ENCODE peak calls at places on chromosome 9, in six cellular contexts. One of them, this sample, is unnamed.

GRCh38 chr9:105341784-105342183 is 97.3 kb downstream of the SLC44A1 start:
- DNase-seq in cardiac fibroblast: peak
- DNase-seq in foreskin fibroblast: peak
- DNase-seq in lower leg skin: no peak
- DNase-seq in IMR-90: peak
- DNase-seq in vagina: no peak
- DNase-seq in this sample: no peak

GRCh38 chr9:31445960-31446359 is 938.5 kb upstream of the ACO1 start:
- DNase-seq in lower leg skin: no peak
- DNase-seq in vagina: no peak
- DNase-seq in foreskin fibroblast: no peak
- DNase-seq in cardiac fibroblast: no peak
- DNase-seq in IMR-90: no peak
- DNase-seq in this sample: no peak

GRCh38 chr9:18233776-18234445 is 240.0 kb upstream of the ADAMTSL1 start:
- DNase-seq in IMR-90: no peak
- DNase-seq in vagina: no peak
- DNase-seq in cardiac fibroblast: no peak
- DNase-seq in lower leg skin: no peak
- DNase-seq in foreskin fibroblast: no peak
- DNase-seq in this sample: no peak

GRCh38 chr9:13728121-13728520 is 448.6 kb upstream of the MPDZ start:
- DNase-seq in foreskin fibroblast: no peak
- DNase-seq in lower leg skin: no peak
- DNase-seq in vagina: no peak
- DNase-seq in cardiac fibroblast: no peak
- DNase-seq in IMR-90: no peak
- DNase-seq in this sample: no peak

GRCh38 chr9:121499427-121500164 is at the start of gene GGTA1:
- DNase-seq in cardiac fibroblast: peak
- DNase-seq in vagina: no peak
- DNase-seq in lower leg skin: peak
- DNase-seq in foreskin fibroblast: peak
- DNase-seq in IMR-90: peak
- DNase-seq in this sample: peak

GRCh38 chr9:16871358-16872151 is 1.1 kb upstream of the BNC2 start:
- DNase-seq in IMR-90: peak
- DNase-seq in foreskin fibroblast: peak
- DNase-seq in cardiac fibroblast: peak
- DNase-seq in lower leg skin: peak
- DNase-seq in vagina: no peak
- DNase-seq in this sample: peak

GRCh38 chr9:93589688-93590087 is 13.3 kb downstream of the PHF2 start:
- DNase-seq in foreskin fibroblast: peak
- DNase-seq in vagina: no peak
- DNase-seq in IMR-90: peak
- DNase-seq in lower leg skin: no peak
- DNase-seq in cardiac fibroblast: no peak
- DNase-seq in this sample: no peak

GRCh38 chr9:14221558-14221957 is 92.4 kb downstream of the NFIB start:
- DNase-seq in cardiac fibroblast: peak
- DNase-seq in foreskin fibroblast: peak
- DNase-seq in vagina: no peak
- DNase-seq in lower leg skin: no peak
- DNase-seq in IMR-90: peak
- DNase-seq in this sample: peak

GRCh38 chr9:20558609-20559016 is 63.7 kb downstream of the MLLT3 start:
- DNase-seq in foreskin fibroblast: peak
- DNase-seq in IMR-90: peak
- DNase-seq in lower leg skin: no peak
- DNase-seq in cardiac fibroblast: peak
- DNase-seq in vagina: no peak
- DNase-seq in this sample: peak

GRCh38 chr9:119986205-119986604 is 593.8 kb downstream of the CDK5RAP2 start:
- DNase-seq in IMR-90: no peak
- DNase-seq in cardiac fibroblast: no peak
- DNase-seq in vagina: no peak
- DNase-seq in foreskin fibroblast: no peak
- DNase-seq in lower leg skin: no peak
- DNase-seq in this sample: no peak

GRCh38 chr9:91995000-91995399 is 45.0 kb upstream of the ROR2 start:
- DNase-seq in lower leg skin: no peak
- DNase-seq in foreskin fibroblast: no peak
- DNase-seq in vagina: no peak
- DNase-seq in IMR-90: no peak
- DNase-seq in cardiac fibroblast: no peak
- DNase-seq in this sample: no peak
- H3K4me3 ChIP-seq in lower leg skin: no peak
- H3K4me3 ChIP-seq in foreskin fibroblast: no peak
- H3K4me3 ChIP-seq in vagina: no peak
- H3K4me3 ChIP-seq in IMR-90: no peak
- H3K4me3 ChIP-seq in cardiac fibroblast: no peak
- H3K4me3 ChIP-seq in this sample: no peak

DNA sequence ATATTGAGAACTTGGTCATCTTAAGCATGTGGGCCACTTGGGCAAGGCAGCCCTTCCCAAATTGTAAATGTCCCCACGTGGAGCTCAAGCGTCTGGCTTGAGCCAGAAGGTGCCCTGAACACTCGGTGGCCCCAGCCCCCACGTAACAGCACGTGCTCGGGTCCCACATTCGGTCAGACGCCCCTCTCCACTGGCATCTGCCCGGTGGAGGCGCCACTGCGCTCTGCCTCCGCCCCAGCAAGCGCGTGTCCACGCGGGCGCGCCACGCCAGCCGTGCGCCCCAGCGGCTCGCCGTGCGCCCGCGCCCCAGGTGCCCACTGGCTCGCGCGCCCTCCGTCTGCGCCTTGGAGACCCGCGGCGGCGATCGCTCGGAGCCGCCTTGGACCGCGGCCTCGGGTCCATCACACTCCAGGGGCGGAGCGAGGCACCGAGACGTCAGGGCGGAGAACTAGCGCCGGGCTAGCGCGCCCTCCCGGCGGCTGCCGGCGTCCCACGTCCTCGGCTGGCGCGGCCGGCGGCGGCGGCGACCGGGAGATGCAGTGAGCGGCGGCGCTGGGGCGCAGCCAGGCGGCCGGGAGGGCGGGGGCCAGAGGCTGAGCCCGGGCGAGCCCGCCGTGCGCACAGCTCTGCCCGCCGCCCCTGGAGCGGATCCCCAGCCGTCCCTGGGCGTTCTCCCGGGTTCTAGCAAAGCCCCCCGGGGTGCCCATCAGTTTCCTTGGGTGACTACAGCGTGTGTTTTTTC is at the start of gene PALM2AKAP2:
- DNase-seq in lower leg skin: no peak
- DNase-seq in IMR-90: peak
- DNase-seq in foreskin fibroblast: peak
- DNase-seq in cardiac fibroblast: peak
- DNase-seq in vagina: no peak
- DNase-seq in this sample: peak
- TF ChIP-seq CTCF in lower leg skin: no peak
- TF ChIP-seq CTCF in IMR-90: peak
- TF ChIP-seq CTCF in foreskin fibroblast: peak
- TF ChIP-seq CTCF in cardiac fibroblast: peak
- TF ChIP-seq CTCF in vagina: no peak
- TF ChIP-seq CTCF in this sample: no peak

GRCh38 chr9:7976167-7976755 is 176.7 kb upstream of the DMAC1 start:
- DNase-seq in lower leg skin: no peak
- DNase-seq in IMR-90: no peak
- DNase-seq in vagina: no peak
- DNase-seq in cardiac fibroblast: no peak
- DNase-seq in foreskin fibroblast: no peak
- DNase-seq in this sample: no peak
- H3K4me3 ChIP-seq in lower leg skin: no peak
- H3K4me3 ChIP-seq in IMR-90: no peak
- H3K4me3 ChIP-seq in vagina: no peak
- H3K4me3 ChIP-seq in cardiac fibroblast: no peak
- H3K4me3 ChIP-seq in foreskin fibroblast: no peak
- H3K4me3 ChIP-seq in this sample: no peak

DNA sequence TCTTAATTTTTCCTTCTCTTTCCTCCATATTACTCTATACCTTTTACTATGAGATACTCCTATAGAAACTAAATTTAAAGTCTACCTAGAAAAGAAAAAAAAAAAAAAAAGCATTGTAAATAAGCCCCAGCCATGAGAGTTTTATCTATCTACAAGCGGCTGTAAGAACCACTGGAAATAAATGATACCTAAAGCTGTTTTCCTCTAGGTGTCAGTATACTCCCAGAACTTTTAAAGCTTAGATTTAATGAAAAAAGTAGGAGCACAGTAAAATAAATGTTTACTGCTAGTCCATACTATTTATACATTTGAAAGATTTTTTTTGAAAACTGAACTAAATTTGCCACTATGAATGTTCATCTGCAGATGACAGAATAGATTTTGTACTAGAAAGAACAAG is 26.2 kb downstream of the TYRP1 start:
- DNase-seq in foreskin fibroblast: peak
- DNase-seq in cardiac fibroblast: peak
- DNase-seq in IMR-90: peak
- DNase-seq in lower leg skin: no peak
- DNase-seq in vagina: no peak
- DNase-seq in this sample: no peak
- TF ChIP-seq CTCF in foreskin fibroblast: peak
- TF ChIP-seq CTCF in cardiac fibroblast: peak
- TF ChIP-seq CTCF in IMR-90: peak
- TF ChIP-seq CTCF in lower leg skin: no peak
- TF ChIP-seq CTCF in vagina: no peak
- TF ChIP-seq CTCF in this sample: peak

DNA sequence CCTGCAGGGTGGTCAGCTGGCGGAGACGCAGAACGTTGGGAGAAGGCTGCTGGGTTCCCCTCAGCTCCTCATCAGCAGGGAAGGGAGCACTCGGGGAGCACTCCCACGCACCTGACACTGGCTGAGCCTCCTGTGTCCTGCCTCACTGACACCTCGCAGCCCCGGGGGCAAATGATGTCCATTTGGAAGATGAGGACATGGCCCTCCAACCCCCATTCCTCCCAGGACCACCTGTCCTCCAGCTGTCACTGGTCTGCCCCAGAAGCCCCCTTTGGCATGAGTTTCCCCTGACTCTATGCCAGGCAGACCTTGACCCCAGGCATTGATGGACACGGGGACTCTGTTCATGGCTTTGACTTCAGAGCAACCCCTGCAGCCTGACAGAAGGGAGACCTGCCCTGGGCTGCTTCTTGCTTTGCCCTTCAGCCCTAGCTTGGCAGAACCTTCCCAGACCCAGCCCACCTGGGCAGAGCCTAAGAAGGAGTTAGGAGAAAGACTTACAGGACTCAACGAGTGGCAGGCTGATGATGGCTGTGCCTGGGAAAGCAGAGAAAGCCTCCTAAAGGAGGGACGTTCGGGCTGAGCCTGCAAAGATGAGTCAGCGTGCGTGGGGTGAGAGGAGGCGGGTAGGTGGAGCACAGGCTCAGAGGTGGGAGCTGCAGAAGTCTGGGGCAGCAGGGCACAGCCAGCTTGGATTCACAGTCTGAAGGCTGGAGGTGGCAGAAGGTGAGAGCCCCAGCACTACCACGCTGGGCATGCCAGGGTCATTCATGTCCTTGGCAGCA is 90.6 kb downstream of the LMX1B start:
- DNase-seq in IMR-90: peak
- DNase-seq in lower leg skin: no peak
- DNase-seq in foreskin fibroblast: peak
- DNase-seq in vagina: no peak
- DNase-seq in cardiac fibroblast: peak
- DNase-seq in this sample: peak
- H3K4me3 ChIP-seq in IMR-90: no peak
- H3K4me3 ChIP-seq in lower leg skin: no peak
- H3K4me3 ChIP-seq in foreskin fibroblast: no peak
- H3K4me3 ChIP-seq in vagina: no peak
- H3K4me3 ChIP-seq in cardiac fibroblast: no peak
- H3K4me3 ChIP-seq in this sample: no peak

DNA sequence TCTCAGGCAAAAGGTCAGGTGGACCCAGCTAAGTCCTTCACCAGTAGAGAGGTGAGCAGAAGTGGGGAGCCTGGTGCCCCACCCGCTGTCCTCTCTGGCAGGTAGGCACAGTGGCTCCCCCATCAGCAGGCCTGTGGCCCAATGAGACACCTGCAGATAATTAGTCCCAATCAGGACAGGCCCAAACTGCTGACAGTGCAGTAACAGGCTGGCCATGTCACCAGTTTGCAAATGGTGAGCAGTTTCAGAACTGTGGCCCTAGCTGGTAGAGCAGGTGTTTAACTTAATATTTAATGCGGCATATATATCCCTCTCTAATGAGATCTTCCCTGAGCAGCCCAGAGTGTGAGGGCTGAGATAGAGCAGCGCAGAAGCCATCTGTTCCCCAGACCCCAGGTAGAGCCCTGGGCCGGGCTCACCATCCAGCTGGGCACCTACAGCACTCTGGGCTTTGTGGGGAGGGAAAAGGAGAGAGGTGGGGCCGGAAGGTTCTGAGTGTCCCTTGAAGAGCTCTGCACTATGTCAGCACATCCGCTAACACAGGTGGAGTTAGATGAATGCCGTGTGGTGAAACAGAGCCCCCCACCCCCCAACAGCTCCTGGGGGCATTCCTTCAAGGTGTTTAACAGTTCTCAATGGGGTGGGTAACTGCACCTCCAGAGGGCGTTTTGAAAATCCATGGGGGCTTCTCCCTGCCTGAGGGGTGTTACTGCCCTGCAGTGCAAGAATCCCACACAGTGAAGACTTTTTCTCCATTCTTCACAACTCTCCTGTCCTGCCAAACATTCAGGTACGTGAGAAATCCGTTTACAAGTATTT is 120.5 kb downstream of the PAX5 start:
- DNase-seq in foreskin fibroblast: no peak
- DNase-seq in lower leg skin: no peak
- DNase-seq in cardiac fibroblast: no peak
- DNase-seq in vagina: no peak
- DNase-seq in IMR-90: no peak
- DNase-seq in this sample: no peak
- TF ChIP-seq CTCF in foreskin fibroblast: no peak
- TF ChIP-seq CTCF in lower leg skin: no peak
- TF ChIP-seq CTCF in cardiac fibroblast: peak
- TF ChIP-seq CTCF in vagina: no peak
- TF ChIP-seq CTCF in IMR-90: no peak
- TF ChIP-seq CTCF in this sample: no peak

GRCh38 chr9:110578575-110578895 is 1.0 kb downstream of the SVEP1 start:
- DNase-seq in vagina: no peak
- DNase-seq in foreskin fibroblast: no peak
- DNase-seq in IMR-90: no peak
- DNase-seq in cardiac fibroblast: no peak
- DNase-seq in lower leg skin: no peak
- DNase-seq in this sample: peak

GRCh38 chr9:110582156-110582555 is 2.6 kb upstream of the SVEP1 start:
- DNase-seq in cardiac fibroblast: no peak
- DNase-seq in foreskin fibroblast: peak
- DNase-seq in vagina: no peak
- DNase-seq in lower leg skin: no peak
- DNase-seq in IMR-90: no peak
- DNase-seq in this sample: no peak

GRCh38 chr9:110579763-110580255 is 268 bp upstream of the SVEP1 start:
- DNase-seq in lower leg skin: peak
- DNase-seq in foreskin fibroblast: peak
- DNase-seq in cardiac fibroblast: peak
- DNase-seq in vagina: no peak
- DNase-seq in IMR-90: peak
- DNase-seq in this sample: peak

GRCh38 chr9:110580850-110581249 is 1.3 kb upstream of the SVEP1 start:
- DNase-seq in IMR-90: peak
- DNase-seq in vagina: no peak
- DNase-seq in cardiac fibroblast: peak
- DNase-seq in foreskin fibroblast: peak
- DNase-seq in lower leg skin: no peak
- DNase-seq in this sample: peak

GRCh38 chr9:110578896-110579752 is at the start of gene SVEP1:
- DNase-seq in foreskin fibroblast: peak
- DNase-seq in vagina: no peak
- DNase-seq in lower leg skin: no peak
- DNase-seq in IMR-90: peak
- DNase-seq in cardiac fibroblast: peak
- DNase-seq in this sample: peak
- H3K4me3 ChIP-seq in foreskin fibroblast: peak
- H3K4me3 ChIP-seq in vagina: peak
- H3K4me3 ChIP-seq in lower leg skin: peak
- H3K4me3 ChIP-seq in IMR-90: peak
- H3K4me3 ChIP-seq in cardiac fibroblast: peak
- H3K4me3 ChIP-seq in this sample: peak

This sample was measured in mammary epithelial cell.